ENCODE peak calls at places on chromosomes 12 and 14, in seven cellular contexts. One of them, this sample, is unnamed.

GRCh38 chr12:71014180-71014785 is 93.7 kb upstream of the PTPRR start:
- DNase-seq in body of pancreas: no peak
- DNase-seq in suprapubic skin: no peak
- DNase-seq in lower lobe of right lung: no peak
- DNase-seq in stomach: no peak
- DNase-seq in RWPE1: peak; percentile 31
- DNase-seq in aorta: no peak
- DNase-seq in this sample: no peak

GRCh38 chr12:108977360-108977759 is 43.5 kb downstream of the SVOP start:
- DNase-seq in body of pancreas: no peak
- DNase-seq in suprapubic skin: no peak
- DNase-seq in stomach: no peak
- DNase-seq in aorta: no peak
- DNase-seq in RWPE1: no peak
- DNase-seq in lower lobe of right lung: no peak
- DNase-seq in this sample: no peak

GRCh38 chr12:182381-182883 is 31.5 kb downstream of the SLC6A12 start:
- DNase-seq in RWPE1: peak; percentile 88
- DNase-seq in lower lobe of right lung: peak; percentile 34
- DNase-seq in aorta: no peak
- DNase-seq in body of pancreas: no peak
- DNase-seq in stomach: no peak
- DNase-seq in suprapubic skin: no peak
- DNase-seq in this sample: no peak

GRCh38 chr12:113287899-113288282 is 47.0 kb downstream of the SLC8B1 start:
- DNase-seq in RWPE1: no peak
- DNase-seq in suprapubic skin: no peak
- DNase-seq in aorta: no peak
- DNase-seq in stomach: no peak
- DNase-seq in body of pancreas: no peak
- DNase-seq in lower lobe of right lung: no peak
- DNase-seq in this sample: no peak

GRCh38 chr12:50955697-50956096 is 3.4 kb downstream of the HIGD1C start:
- DNase-seq in stomach: no peak
- DNase-seq in RWPE1: no peak
- DNase-seq in lower lobe of right lung: no peak
- DNase-seq in body of pancreas: no peak
- DNase-seq in aorta: no peak
- DNase-seq in suprapubic skin: no peak
- DNase-seq in this sample: no peak

GRCh38 chr12:121576851-121577391 is 3.9 kb downstream of the KDM2B start:
- DNase-seq in RWPE1: peak; percentile 55
- DNase-seq in body of pancreas: no peak
- DNase-seq in aorta: no peak
- DNase-seq in lower lobe of right lung: no peak
- DNase-seq in suprapubic skin: no peak
- DNase-seq in stomach: no peak
- DNase-seq in this sample: no peak

GRCh38 chr12:66695130-66695529 is 16.3 kb upstream of the GRIP1 start:
- DNase-seq in stomach: peak; percentile 28
- DNase-seq in lower lobe of right lung: no peak
- DNase-seq in RWPE1: no peak
- DNase-seq in aorta: no peak
- DNase-seq in suprapubic skin: no peak
- DNase-seq in body of pancreas: peak; percentile 50
- DNase-seq in this sample: no peak

GRCh38 chr12:68870443-68870842 is 62.5 kb downstream of the MDM2 start:
- DNase-seq in body of pancreas: no peak
- DNase-seq in RWPE1: no peak
- DNase-seq in suprapubic skin: no peak
- DNase-seq in lower lobe of right lung: no peak
- DNase-seq in stomach: no peak
- DNase-seq in aorta: no peak
- DNase-seq in this sample: no peak

GRCh38 chr14:93019367-93019843 is 96.3 kb downstream of the ITPK1 start:
- DNase-seq in stomach: peak; percentile 69
- DNase-seq in lower lobe of right lung: no peak
- DNase-seq in suprapubic skin: no peak
- DNase-seq in body of pancreas: no peak
- DNase-seq in RWPE1: no peak
- DNase-seq in aorta: no peak
- DNase-seq in this sample: peak; percentile 79

GRCh38 chr14:92586001-92586947 is 72.7 kb downstream of the RIN3 start:
- DNase-seq in suprapubic skin: no peak
- DNase-seq in body of pancreas: no peak
- DNase-seq in aorta: peak; percentile 85
- DNase-seq in stomach: no peak
- DNase-seq in lower lobe of right lung: no peak
- DNase-seq in RWPE1: no peak
- DNase-seq in this sample: peak; percentile 21

GRCh38 chr12:106285993-106286392 is 16.5 kb upstream of the TCP11L2 start:
- DNase-seq in lower lobe of right lung: no peak
- DNase-seq in aorta: no peak
- DNase-seq in suprapubic skin: no peak
- DNase-seq in body of pancreas: no peak
- DNase-seq in RWPE1: no peak
- DNase-seq in stomach: no peak
- DNase-seq in this sample: no peak
- H3K27ac ChIP-seq in lower lobe of right lung: no peak overlapping the region
- H3K27ac ChIP-seq in aorta: no peak overlapping the region
- H3K27ac ChIP-seq in suprapubic skin: no peak overlapping the region
- H3K27ac ChIP-seq in body of pancreas: no peak overlapping the region
- H3K27ac ChIP-seq in RWPE1: no peak overlapping the region
- H3K27ac ChIP-seq in stomach: no peak overlapping the region
- H3K27ac ChIP-seq in this sample: no peak overlapping the region

GRCh38 chr12:21819678-21820077 is 45.2 kb upstream of the KCNJ8 start:
- DNase-seq in aorta: no peak
- DNase-seq in lower lobe of right lung: no peak
- DNase-seq in stomach: no peak
- DNase-seq in RWPE1: no peak
- DNase-seq in body of pancreas: no peak
- DNase-seq in suprapubic skin: no peak
- DNase-seq in this sample: peak; percentile 28
- H3K27ac ChIP-seq in aorta: no peak overlapping the region
- H3K27ac ChIP-seq in lower lobe of right lung: no peak overlapping the region
- H3K27ac ChIP-seq in stomach: no peak overlapping the region
- H3K27ac ChIP-seq in RWPE1: no peak overlapping the region
- H3K27ac ChIP-seq in body of pancreas: no peak overlapping the region
- H3K27ac ChIP-seq in suprapubic skin: no peak overlapping the region
- H3K27ac ChIP-seq in this sample: no peak overlapping the region

GRCh38 chr14:81005540-81006228 is 50.3 kb downstream of the TSHR start:
- DNase-seq in aorta: no peak
- DNase-seq in RWPE1: no peak
- DNase-seq in suprapubic skin: no peak
- DNase-seq in body of pancreas: no peak
- DNase-seq in stomach: no peak
- DNase-seq in lower lobe of right lung: no peak
- DNase-seq in this sample: no peak

GRCh38 chr14:81004575-81004974 is 49.2 kb downstream of the TSHR start:
- DNase-seq in body of pancreas: no peak
- DNase-seq in lower lobe of right lung: no peak
- DNase-seq in aorta: no peak
- DNase-seq in RWPE1: no peak
- DNase-seq in stomach: no peak
- DNase-seq in suprapubic skin: no peak
- DNase-seq in this sample: no peak

GRCh38 chr14:80996049-80996901 is 40.9 kb downstream of the TSHR start:
- DNase-seq in suprapubic skin: no peak
- DNase-seq in body of pancreas: peak; percentile 23
- DNase-seq in RWPE1: peak; percentile 66
- DNase-seq in lower lobe of right lung: no peak
- DNase-seq in aorta: no peak
- DNase-seq in stomach: no peak
- DNase-seq in this sample: peak; percentile 42

DNA sequence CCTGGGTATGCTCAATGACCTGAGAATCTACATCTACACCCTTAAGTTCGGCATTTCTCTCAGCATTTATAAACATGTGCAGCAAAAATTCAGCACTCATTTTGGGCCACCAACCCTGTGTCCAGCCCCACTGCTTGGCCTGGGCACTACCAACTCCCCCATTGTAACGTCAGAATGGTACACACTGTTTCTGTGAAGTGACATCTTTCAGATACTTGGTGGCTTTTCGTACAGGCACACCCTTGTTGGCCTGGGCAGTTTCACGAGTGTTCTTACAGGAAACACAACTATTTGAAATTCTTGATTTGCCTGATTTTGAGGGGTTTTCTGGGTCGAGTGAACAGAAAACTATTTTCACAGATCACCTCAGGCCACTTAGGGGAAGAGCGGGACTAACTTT is 46.0 kb downstream of the TSHR start:
- DNase-seq in RWPE1: no peak
- DNase-seq in suprapubic skin: no peak
- DNase-seq in stomach: no peak
- DNase-seq in body of pancreas: no peak
- DNase-seq in lower lobe of right lung: no peak
- DNase-seq in aorta: no peak
- DNase-seq in this sample: no peak
- H3K27ac ChIP-seq in RWPE1: no peak overlapping the region
- H3K27ac ChIP-seq in suprapubic skin: no peak overlapping the region
- H3K27ac ChIP-seq in stomach: no peak overlapping the region
- H3K27ac ChIP-seq in body of pancreas: no peak overlapping the region
- H3K27ac ChIP-seq in lower lobe of right lung: no peak overlapping the region
- H3K27ac ChIP-seq in aorta: no peak overlapping the region
- H3K27ac ChIP-seq in this sample: no peak overlapping the region

DNA sequence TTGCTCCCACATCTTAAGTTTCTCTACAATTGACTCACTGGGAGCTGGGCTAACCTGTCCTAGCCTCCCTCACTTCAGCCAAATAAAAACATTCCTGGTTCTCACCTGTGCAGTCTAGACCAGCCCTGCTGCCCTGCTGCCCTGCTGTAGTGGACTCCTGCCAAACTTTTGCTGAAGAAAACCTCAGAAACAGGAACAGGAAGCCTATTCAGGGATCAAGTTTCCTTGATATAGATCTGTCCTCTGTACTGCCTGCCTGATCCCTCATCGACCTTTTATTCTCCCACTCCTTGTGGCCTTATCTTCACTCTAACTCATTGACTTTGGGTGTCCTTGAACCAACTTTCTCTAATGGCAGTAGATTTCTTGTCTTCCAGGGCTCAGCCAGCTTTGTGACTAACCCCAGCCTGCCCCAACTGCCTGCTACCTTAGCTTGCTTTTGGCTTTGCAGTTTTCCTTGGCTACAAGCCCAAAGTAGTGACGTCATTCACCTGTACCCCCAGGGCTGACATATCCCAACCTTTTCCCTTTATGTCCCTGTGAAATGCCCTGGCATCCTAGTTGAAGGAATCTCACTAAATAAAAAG is 234.8 kb downstream of the DUSP6 start:
- DNase-seq in aorta: no peak
- DNase-seq in lower lobe of right lung: peak; percentile 38
- DNase-seq in body of pancreas: peak; percentile 67
- DNase-seq in RWPE1: peak; percentile 62
- DNase-seq in suprapubic skin: no peak
- DNase-seq in stomach: peak; percentile 74
- DNase-seq in this sample: peak; percentile 57
- H3K27ac ChIP-seq in aorta: no peak overlapping the region
- H3K27ac ChIP-seq in lower lobe of right lung: no peak overlapping the region
- H3K27ac ChIP-seq in body of pancreas: peak overlapping the region; percentile 12
- H3K27ac ChIP-seq in RWPE1: peak overlapping the region; percentile 2
- H3K27ac ChIP-seq in suprapubic skin: peak overlapping the region; percentile 43
- H3K27ac ChIP-seq in stomach: peak overlapping the region; percentile 61
- H3K27ac ChIP-seq in this sample: no peak overlapping the region

DNA sequence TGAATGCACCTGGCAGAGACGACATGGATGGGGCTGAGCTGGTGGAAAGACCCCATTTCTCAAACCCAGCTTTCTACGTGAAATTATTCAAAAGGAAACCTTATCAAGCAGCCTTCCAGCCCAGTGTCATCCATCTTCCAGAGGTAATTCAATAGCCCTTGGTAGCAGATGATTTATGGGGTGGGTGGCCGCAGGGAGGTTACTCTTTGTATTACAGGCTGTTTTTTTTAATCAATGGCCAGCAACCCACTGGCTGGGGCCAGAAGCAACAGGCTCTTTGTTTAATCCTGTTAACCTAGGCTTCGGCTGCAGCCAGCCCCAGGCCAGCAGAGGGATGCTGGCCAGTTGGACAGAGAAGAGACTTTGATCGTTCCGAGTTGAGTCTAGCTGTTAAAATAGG is 139.8 kb upstream of the SRRM4 start:
- DNase-seq in lower lobe of right lung: no peak
- DNase-seq in aorta: no peak
- DNase-seq in suprapubic skin: no peak
- DNase-seq in body of pancreas: no peak
- DNase-seq in RWPE1: no peak
- DNase-seq in stomach: no peak
- DNase-seq in this sample: no peak
- H3K27ac ChIP-seq in lower lobe of right lung: no peak overlapping the region
- H3K27ac ChIP-seq in aorta: no peak overlapping the region
- H3K27ac ChIP-seq in suprapubic skin: no peak overlapping the region
- H3K27ac ChIP-seq in body of pancreas: no peak overlapping the region
- H3K27ac ChIP-seq in RWPE1: no peak overlapping the region
- H3K27ac ChIP-seq in stomach: no peak overlapping the region
- H3K27ac ChIP-seq in this sample: no peak overlapping the region

GRCh38 chr14:20798932-20799331 is 3.7 kb downstream of the RNASE1 start:
- DNase-seq in lower lobe of right lung: no peak
- DNase-seq in body of pancreas: no peak
- DNase-seq in aorta: no peak
- DNase-seq in stomach: no peak
- DNase-seq in suprapubic skin: no peak
- DNase-seq in RWPE1: no peak
- DNase-seq in this sample: no peak
- H3K27ac ChIP-seq in lower lobe of right lung: peak overlapping the region; percentile 86
- H3K27ac ChIP-seq in body of pancreas: no peak overlapping the region
- H3K27ac ChIP-seq in aorta: no peak overlapping the region
- H3K27ac ChIP-seq in stomach: no peak overlapping the region
- H3K27ac ChIP-seq in suprapubic skin: peak overlapping the region; percentile 7
- H3K27ac ChIP-seq in RWPE1: no peak overlapping the region
- H3K27ac ChIP-seq in this sample: no peak overlapping the region

GRCh38 chr12:75483411-75483810 is 2.9 kb downstream of the GLIPR1 start:
- DNase-seq in body of pancreas: no peak
- DNase-seq in suprapubic skin: no peak
- DNase-seq in RWPE1: no peak
- DNase-seq in aorta: no peak
- DNase-seq in stomach: no peak
- DNase-seq in lower lobe of right lung: no peak
- DNase-seq in this sample: no peak
- H3K27ac ChIP-seq in body of pancreas: no peak overlapping the region
- H3K27ac ChIP-seq in suprapubic skin: no peak overlapping the region
- H3K27ac ChIP-seq in RWPE1: no peak overlapping the region
- H3K27ac ChIP-seq in aorta: no peak overlapping the region
- H3K27ac ChIP-seq in stomach: no peak overlapping the region
- H3K27ac ChIP-seq in lower lobe of right lung: peak overlapping the region; percentile 33
- H3K27ac ChIP-seq in this sample: no peak overlapping the region